ENCODE peak calls at places on chromosome 15, in four cellular contexts. E is B cell, P is body of pancreas, V is H7. S is an unnamed sample.

GRCh38 chr15:37880009-37880834 is 54.2 kb upstream of the TMCO5A start:
- DNase-seq in E (peak; percentile 8), P (peak; percentile 48), V (peak; percentile 8), S (no peak)

GRCh38 chr15:99961011-99961441 is 227.8 kb upstream of the LYSMD4 start:
- DNase-seq in E (no peak), P (peak; percentile 38), V (peak; percentile 68), S (no peak)

GRCh38 chr15:25811481-25811906 is 51.6 kb downstream of the ATP10A start:
- DNase-seq in E (no peak), P (no peak), V (no peak), S (no peak)

GRCh38 chr15:63453181-63453905 is 51.0 kb upstream of the USP3 start:
- DNase-seq in E (no peak), P (no peak), V (no peak), S (no peak)

GRCh38 chr15:73002509-73002908 is 49.8 kb upstream of the NEO1 start:
- DNase-seq in E (no peak), P (no peak), V (no peak), S (no peak)

GRCh38 chr15:64127521-64128275 is 23.8 kb upstream of the SNX22 start:
- DNase-seq in E (no peak), P (no peak), V (no peak), S (no peak)

GRCh38 chr15:39624806-39625205 is 43.9 kb downstream of the THBS1 start:
- DNase-seq in E (no peak), P (peak; percentile 54), V (no peak), S (peak; percentile 84)

GRCh38 chr15:38623744-38624143 is 59.1 kb upstream of the RASGRP1 start:
- DNase-seq in E (no peak), P (no peak), V (no peak), S (no peak)

GRCh38 chr15:101394654-101395053 is 94.9 kb downstream of the PCSK6 start:
- DNase-seq in E (no peak), P (no peak), V (no peak), S (no peak)

GRCh38 chr15:101446527-101447167 is 42.9 kb downstream of the PCSK6 start:
- DNase-seq in E (no peak), P (no peak), V (no peak), S (no peak)

GRCh38 chr15:70094690-70095311 is 2.9 kb downstream of the TLE3 start:
- DNase-seq in E (no peak), P (no peak), V (no peak), S (peak; percentile 15)

GRCh38 chr15:35738370-35738769 is 192.4 kb upstream of the DPH6 start:
- DNase-seq in E (no peak), P (no peak), V (no peak), S (no peak)

GRCh38 chr15:49832421-49832980 is 211.7 kb downstream of the DTWD1 start:
- DNase-seq in E (no peak), P (peak; percentile 70), V (peak; percentile 38), S (no peak)

GRCh38 chr15:37824717-37825382 is 109.6 kb upstream of the TMCO5A start:
- DNase-seq in E (no peak), P (no peak), V (no peak), S (no peak)

GRCh38 chr15:73572296-73572695 is 60.9 kb downstream of the NPTN start:
- DNase-seq in E (no peak), P (no peak), V (no peak), S (no peak)

GRCh38 chr15:86906406-86906805 is 826.7 kb downstream of the AGBL1 start:
- DNase-seq in E (no peak), P (no peak), V (no peak), S (no peak)

GRCh38 chr15:76217029-76217866 is 94.0 kb downstream of the ETFA start:
- DNase-seq in E (no peak), P (no peak), V (no peak), S (no peak)

GRCh38 chr15:78925076-78925624 is 19.7 kb downstream of the CTSH start:
- DNase-seq in E (no peak), P (no peak), V (peak; percentile 28), S (no peak)

GRCh38 chr15:78437107-78437761 is 782 bp upstream of the IREB2 start:
- DNase-seq in E (no peak), P (no peak), V (peak; percentile 63), S (no peak)

GRCh38 chr15:52651868-52652267 is 27.3 kb downstream of the ATOSA start:
- DNase-seq in E (peak; percentile 27), P (peak; percentile 72), V (peak; percentile 56), S (peak; percentile 36)

GRCh38 chr15:81948751-81949150 is 97.1 kb downstream of the MEX3B start:
- DNase-seq in E (no peak), P (no peak), V (no peak), S (no peak)

GRCh38 chr15:60134609-60135008 is 130.5 kb downstream of the FOXB1 start:
- DNase-seq in E (no peak), P (no peak), V (no peak), S (no peak)

GRCh38 chr15:64009798-64010241 is 36.5 kb downstream of the DAPK2 start:
- DNase-seq in E (peak; percentile 28), P (no peak), V (no peak), S (peak; percentile 39)

GRCh38 chr15:35427091-35427490 is 118.9 kb downstream of the DPH6 start:
- DNase-seq in E (no peak), P (no peak), V (no peak), S (no peak)

GRCh38 chr15:92082217-92082843 is 228.8 kb downstream of the SLCO3A1 start:
- DNase-seq in E (peak; percentile 18), P (peak; percentile 50), V (peak; percentile 75), S (no peak)

GRCh38 chr15:88954431-88955277 is 41.5 kb upstream of the MFGE8 start:
- DNase-seq in E (no peak), P (peak; percentile 7), V (peak; percentile 59), S (no peak)